ENCODE peak calls at places on chromosomes 12 and 14, in four cellular contexts. Y, B, V and X are unnamed samples.

GRCh38 chr12:132528564-132529106 is 38.7 kb downstream of the FBRSL1 start:
- DNase-seq in Y (no peak), B (no peak), V (no peak), X (no peak)

GRCh38 chr12:124661382-124661781 is 94.0 kb upstream of the NCOR2 start:
- DNase-seq in Y (no peak), B (no peak), V (no peak), X (no peak)

GRCh38 chr12:95269892-95270291 is 52.3 kb downstream of the VEZT start:
- DNase-seq in Y (no peak), B (no peak), V (no peak), X (no peak)

GRCh38 chr12:104859144-104859543 is 98.9 kb downstream of the SLC41A2 start:
- DNase-seq in Y (no peak), B (peak; percentile 39), V (no peak), X (no peak)

GRCh38 chr14:92391746-92392145 is 68.8 kb downstream of the SLC24A4 start:
- DNase-seq in Y (no peak), B (no peak), V (no peak), X (no peak)

GRCh38 chr12:52742822-52743457 is 34.2 kb downstream of the KRT76 start:
- DNase-seq in Y (no peak), B (no peak), V (no peak), X (no peak)

GRCh38 chr14:74035556-74035955 is 16.4 kb downstream of the BBOF1 start:
- DNase-seq in Y (no peak), B (peak; percentile 22), V (no peak), X (peak; percentile 59)

GRCh38 chr12:12159988-12160387 is 89.2 kb downstream of the BCL2L14 start:
- DNase-seq in Y (no peak), B (peak; percentile 41), V (no peak), X (no peak)

GRCh38 chr14:100905166-100905565 is 1.6 kb upstream of the RTL1 start:
- DNase-seq in Y (no peak), B (no peak), V (no peak), X (no peak)

GRCh38 chr14:103194256-103195045 is 71.2 kb downstream of the TNFAIP2 start:
- DNase-seq in Y (no peak), B (peak; percentile 94), V (no peak), X (peak; percentile 82)

GRCh38 chr12:79407671-79408622 is 282.8 kb downstream of the PAWR start:
- DNase-seq in Y (peak; percentile 9), B (peak; percentile 84), V (no peak), X (peak; percentile 97)

GRCh38 chr14:91095178-91095577 is 18.7 kb upstream of the DGLUCY start:
- DNase-seq in Y (no peak), B (no peak), V (no peak), X (no peak)

GRCh38 chr12:76455582-76456345 is 103.8 kb downstream of the OSBPL8 start:
- DNase-seq in Y (peak; percentile 33), B (peak; percentile 86), V (peak; percentile 17), X (peak; percentile 95)

GRCh38 chr14:67371247-67372148 is 11.4 kb downstream of the EIF2S1 start:
- DNase-seq in Y (no peak), B (peak; percentile 55), V (no peak), X (peak; percentile 34)

GRCh38 chr14:57317248-57317833 is 48.6 kb downstream of the AP5M1 start:
- DNase-seq in Y (peak; percentile 16), B (peak; percentile 84), V (peak; percentile 54), X (peak; percentile 90)

GRCh38 chr12:105506678-105507310 is 176.3 kb downstream of the C12orf75 start:
- DNase-seq in Y (no peak), B (no peak), V (no peak), X (no peak)

GRCh38 chr12:112005419-112006395 is 7.3 kb downstream of the TMEM116 start:
- DNase-seq in Y (no peak), B (peak; percentile 40), V (peak; percentile 73), X (peak; percentile 33)

GRCh38 chr14:99210333-99210732 is 61.7 kb downstream of the BCL11B start:
- DNase-seq in Y (no peak), B (no peak), V (no peak), X (no peak)

GRCh38 chr12:49298160-49298559 is 3.2 kb downstream of the PRPH start:
- DNase-seq in Y (no peak), B (no peak), V (no peak), X (no peak)

GRCh38 chr12:106903241-106903950 is 52.3 kb upstream of the TMEM263 start:
- DNase-seq in Y (no peak), B (peak; percentile 48), V (peak; percentile 87), X (peak; percentile 61)

GRCh38 chr12:71685961-71686657 is at the start of gene TMEM19:
- DNase-seq in Y (peak; percentile 65), B (peak; percentile 91), V (peak; percentile 92), X (peak; percentile 93)

GRCh38 chr14:106211489-106211888 is 685.1 kb downstream of the TMEM121 start:
- DNase-seq in Y (no peak), B (no peak), V (no peak), X (no peak)

GRCh38 chr12:131088701-131089525 is 135.2 kb downstream of the ADGRD1 start:
- DNase-seq in Y (no peak), B (no peak), V (no peak), X (no peak)

GRCh38 chr12:8818526-8818925 is 3.9 kb upstream of the A2ML1 start:
- DNase-seq in Y (no peak), B (no peak), V (no peak), X (no peak)

GRCh38 chr12:111780166-111780565 is 13.4 kb downstream of the ALDH2 start:
- DNase-seq in Y (no peak), B (no peak), V (no peak), X (no peak)

GRCh38 chr12:79360269-79360668 is 330.5 kb downstream of the PAWR start:
- DNase-seq in Y (no peak), B (no peak), V (no peak), X (no peak)

GRCh38 chr12:45518516-45519235 is 210.8 kb upstream of the ARID2 start:
- DNase-seq in Y (no peak), B (no peak), V (no peak), X (no peak)

GRCh38 chr14:42079911-42080310 is 473.2 kb downstream of the LRFN5 start:
- DNase-seq in Y (no peak), B (no peak), V (no peak), X (no peak)

GRCh38 chr12:89829434-89829975 is 120.9 kb upstream of the ATP2B1 start:
- DNase-seq in Y (no peak), B (no peak), V (no peak), X (no peak)

GRCh38 chr14:65002586-65003210 is 16.0 kb downstream of the FNTB start:
- DNase-seq in Y (no peak), B (no peak), V (no peak), X (peak; percentile 33)

GRCh38 chr12:80716711-80717469 is at the start of gene MYF5:
- DNase-seq in Y (no peak), B (no peak), V (no peak), X (no peak)

GRCh38 chr12:83827860-83828259 is 1084.7 kb downstream of the SLC6A15 start:
- DNase-seq in Y (no peak), B (peak; percentile 2), V (no peak), X (peak; percentile 70)

GRCh38 chr12:93908846-93909592 is 231.8 kb downstream of the CRADD start:
- DNase-seq in Y (no peak), B (no peak), V (no peak), X (peak; percentile 16)

GRCh38 chr14:63362305-63362914 is 43.7 kb upstream of the GPHB5 start:
- DNase-seq in Y (no peak), B (no peak), V (no peak), X (no peak)

GRCh38 chr12:29725587-29726320 is 58.0 kb downstream of the TMTC1 start:
- DNase-seq in Y (peak; percentile 54), B (peak; percentile 87), V (no peak), X (peak; percentile 99)
- H3K4me3 ChIP-seq in Y (no peak overlapping the region), B (no peak overlapping the region), V (no peak overlapping the region), X (no peak overlapping the region)

GRCh38 chr12:107917912-107918800 is 143.7 kb downstream of the ASCL4 start:
- DNase-seq in Y (no peak), B (peak; percentile 12), V (peak; percentile 27), X (peak; percentile 54)
- TF ChIP-seq CTCF in Y (peak; percentile 87), B (peak; percentile 68), V (peak; percentile 72), X (peak; percentile 87)

GRCh38 chr14:104801284-104802119 is 601 bp downstream of the ZBTB42 start:
- DNase-seq in Y (no peak), B (no peak), V (peak; percentile 21), X (no peak)

GRCh38 chr14:104798300-104799238 is 2.3 kb upstream of the ZBTB42 start:
- DNase-seq in Y (no peak), B (no peak), V (no peak), X (no peak)

GRCh38 chr14:104799239-104799599 is 1.7 kb upstream of the ZBTB42 start:
- DNase-seq in Y (no peak), B (no peak), V (no peak), X (no peak)

GRCh38 chr14:104800600-104801283 is at the start of gene ZBTB42:
- DNase-seq in Y (no peak), B (peak; percentile 63), V (peak; percentile 66), X (peak; percentile 53)

DNA sequence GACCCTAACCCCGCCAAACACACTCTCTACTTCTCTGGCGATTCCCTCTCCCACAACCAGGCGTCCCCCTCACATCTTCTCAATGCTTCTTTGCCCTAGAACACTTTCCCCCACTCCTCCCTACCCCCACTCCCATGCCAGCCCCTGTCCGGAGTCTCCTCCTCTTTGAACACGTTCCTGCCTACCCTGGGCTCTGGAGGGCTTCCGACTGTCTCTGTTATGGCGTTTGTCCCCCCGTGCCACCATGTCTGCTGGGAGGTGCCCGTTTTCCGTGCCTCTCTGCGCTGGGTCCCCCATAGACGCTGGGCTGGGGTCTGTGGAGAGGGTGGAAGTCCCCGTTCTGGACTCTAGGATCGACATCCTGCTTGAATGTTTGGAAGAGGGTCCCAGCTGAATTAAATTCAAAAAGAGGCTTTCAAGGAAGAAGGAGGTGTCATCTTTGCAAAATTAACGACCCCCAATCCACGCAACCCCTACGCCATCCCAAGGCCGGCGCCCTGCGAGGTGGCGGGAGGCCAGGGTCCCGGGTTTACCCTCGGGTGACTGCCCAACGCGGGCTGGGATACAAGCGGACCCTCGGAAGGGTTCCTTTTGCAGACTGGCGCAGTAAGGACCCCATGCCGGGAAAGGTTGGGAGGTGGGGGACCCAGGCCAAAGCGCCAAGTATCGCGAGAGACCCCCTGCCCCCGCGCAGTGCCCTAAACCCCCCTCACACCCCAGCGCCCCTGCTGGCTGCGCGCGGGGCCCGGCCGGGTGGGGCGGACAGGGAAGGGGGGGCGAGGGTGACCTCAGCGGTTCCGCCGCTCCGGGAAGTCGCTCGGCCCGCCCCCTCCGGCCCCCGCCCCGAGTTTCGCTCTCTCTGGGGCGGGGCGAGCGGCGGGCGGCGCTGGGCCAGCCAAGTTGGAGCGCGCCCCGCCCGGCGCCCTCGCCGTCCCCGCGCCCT is 973 bp upstream of the ZBTB42 start:
- DNase-seq in Y (no peak), B (peak; percentile 82), V (peak; percentile 95), X (peak; percentile 66)
- H3K4me3 ChIP-seq in Y (no peak overlapping the region), B (peak overlapping the region; percentile 68), V (peak overlapping the region; percentile 49), X (peak overlapping the region; percentile 63)

DNA sequence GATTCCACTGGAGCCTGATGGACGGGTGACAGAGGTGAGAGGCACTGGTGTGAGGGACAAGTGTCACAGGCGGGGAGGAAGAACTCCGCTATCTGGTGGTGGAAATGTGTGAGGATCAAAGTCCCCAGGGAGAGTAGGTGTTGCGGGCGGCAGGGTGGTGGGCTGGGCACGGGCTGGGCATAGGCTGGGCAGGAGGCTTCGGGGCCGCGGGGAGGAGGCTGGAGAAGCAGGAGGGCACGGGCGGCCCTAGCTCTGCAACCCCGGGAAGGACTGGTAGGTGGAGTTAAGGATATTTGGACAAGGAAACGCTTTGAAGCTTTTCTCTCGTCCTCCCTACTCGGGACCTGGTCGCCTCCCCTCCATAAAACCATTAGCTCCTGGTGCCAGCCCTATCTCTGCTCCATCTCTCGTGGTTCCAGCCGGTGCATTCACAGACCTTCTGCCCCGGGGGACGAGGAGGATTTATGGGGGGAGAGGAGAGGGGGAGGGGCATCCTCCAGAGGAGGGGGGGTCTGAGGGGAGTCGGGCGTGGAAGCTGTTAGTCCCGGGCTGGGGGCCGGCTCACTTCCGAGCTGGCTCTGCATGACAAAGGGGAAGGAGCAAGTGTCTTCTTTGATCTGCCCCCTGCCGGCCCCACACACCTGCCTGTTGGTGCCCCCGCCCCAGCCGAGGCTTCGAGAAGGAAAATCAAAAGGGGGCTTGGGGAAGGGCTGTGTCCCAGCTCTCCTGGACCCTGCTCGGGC is 478 bp downstream of the WNT5B start:
- DNase-seq in Y (no peak), B (no peak), V (no peak), X (no peak)
- TF ChIP-seq CTCF in Y (no peak), B (peak; percentile 17), V (no peak), X (peak; percentile 20)